ENCODE peak calls at places on chromosome 2, in five cellular contexts. C is H9, U is fibroblast of lung, D is endothelial cell of umbilical vein, O is GM23248. V is an unnamed sample.

GRCh38 chr2:108988796-108989713 is at the start of gene EDAR:
- DNase-seq in C (peak; percentile 88), U (peak; percentile 15), D (peak; percentile 18), O (peak; percentile 29), V (peak; percentile 77)

GRCh38 chr2:133253793-133254192 is 314.5 kb downstream of the NCKAP5 start:
- DNase-seq in C (no peak), U (no peak), D (no peak), O (no peak), V (no peak)

GRCh38 chr2:138948070-138948539 is 167.9 kb upstream of the NXPH2 start:
- DNase-seq in C (no peak), U (peak; percentile 64), D (peak; percentile 45), O (peak; percentile 93), V (peak; percentile 99)

GRCh38 chr2:22829806-22830205 is 555.2 kb upstream of the KLHL29 start:
- DNase-seq in C (no peak), U (no peak), D (no peak), O (no peak), V (no peak)

GRCh38 chr2:12005886-12006681 is 259.7 kb downstream of the LPIN1 start:
- DNase-seq in C (no peak), U (no peak), D (peak; percentile 51), O (no peak), V (no peak)

GRCh38 chr2:172865422-172865821 is 129.8 kb downstream of the RAPGEF4 start:
- DNase-seq in C (peak; percentile 40), U (peak; percentile 11), D (no peak), O (peak; percentile 25), V (peak; percentile 39)

GRCh38 chr2:6941299-6942046 is 24.3 kb downstream of the RNF144A start:
- DNase-seq in C (no peak), U (no peak), D (no peak), O (no peak), V (no peak)

GRCh38 chr2:104050632-104051242 is 803.2 kb upstream of the POU3F3 start:
- DNase-seq in C (no peak), U (no peak), D (no peak), O (peak; percentile 1), V (no peak)

GRCh38 chr2:64402876-64403275 is 51.1 kb upstream of the LGALSL start:
- DNase-seq in C (no peak), U (peak; percentile 40), D (peak; percentile 55), O (peak; percentile 32), V (peak; percentile 57)

GRCh38 chr2:221123396-221123795 is 448.7 kb downstream of the EPHA4 start:
- DNase-seq in C (no peak), U (no peak), D (no peak), O (no peak), V (no peak)

GRCh38 chr2:45964226-45964841 is 312.9 kb downstream of the PRKCE start:
- DNase-seq in C (no peak), U (peak; percentile 86), D (peak; percentile 95), O (peak; percentile 96), V (peak; percentile 100)

GRCh38 chr2:207230261-207231105 is 64.7 kb upstream of the KLF7 start:
- DNase-seq in C (peak; percentile 58), U (no peak), D (peak; percentile 38), O (peak; percentile 27), V (peak; percentile 60)

GRCh38 chr2:53108246-53108645 is 659.4 kb upstream of the CHAC2 start:
- DNase-seq in C (no peak), U (no peak), D (no peak), O (no peak), V (no peak)

GRCh38 chr2:193965263-193965662 is 1691.8 kb upstream of the SLC39A10 start:
- DNase-seq in C (peak; percentile 39), U (no peak), D (no peak), O (no peak), V (no peak)

GRCh38 chr2:64645014-64645418 is 8.7 kb downstream of the SERTAD2 start:
- DNase-seq in C (peak; percentile 91), U (peak; percentile 76), D (peak; percentile 80), O (peak; percentile 86), V (peak; percentile 71)

GRCh38 chr2:96527990-96528679 is 8.4 kb upstream of the ARID5A start:
- DNase-seq in C (no peak), U (peak; percentile 44), D (peak; percentile 75), O (peak; percentile 48), V (no peak)
- H2AFZ ChIP-seq in C (no peak overlapping the region), U (peak overlapping the region; percentile 24), D (peak overlapping the region; percentile 65), O (peak overlapping the region; percentile 68), V (no peak overlapping the region)

GRCh38 chr2:41595235-41595634 is 452.6 kb upstream of the PKDCC start:
- DNase-seq in C (no peak), U (peak; percentile 31), D (no peak), O (peak; percentile 29), V (peak; percentile 44)

GRCh38 chr2:41598161-41598894 is 449.5 kb upstream of the PKDCC start:
- DNase-seq in C (no peak), U (peak; percentile 38), D (peak; percentile 15), O (peak; percentile 31), V (peak; percentile 15)

GRCh38 chr2:41600460-41600859 is 447.4 kb upstream of the PKDCC start:
- DNase-seq in C (no peak), U (peak; percentile 25), D (no peak), O (no peak), V (peak; percentile 23)

GRCh38 chr2:41602351-41602750 is 445.5 kb upstream of the PKDCC start:
- DNase-seq in C (no peak), U (no peak), D (no peak), O (no peak), V (no peak)

GRCh38 chr2:41597672-41598071 is 450.1 kb upstream of the PKDCC start:
- DNase-seq in C (no peak), U (no peak), D (no peak), O (no peak), V (no peak)
- H2AFZ ChIP-seq in C (no peak overlapping the region), U (no peak overlapping the region), D (no peak overlapping the region), O (no peak overlapping the region), V (no peak overlapping the region)

GRCh38 chr2:85887566-85888019 is 1.2 kb downstream of the ST3GAL5 start:
- DNase-seq in C (no peak), U (peak; percentile 15), D (peak; percentile 50), O (peak; percentile 84), V (peak; percentile 34)
- H2AFZ ChIP-seq in C (no peak overlapping the region), U (peak overlapping the region; percentile 22), D (peak overlapping the region; percentile 86), O (peak overlapping the region; percentile 96), V (peak overlapping the region; percentile 99)

DNA sequence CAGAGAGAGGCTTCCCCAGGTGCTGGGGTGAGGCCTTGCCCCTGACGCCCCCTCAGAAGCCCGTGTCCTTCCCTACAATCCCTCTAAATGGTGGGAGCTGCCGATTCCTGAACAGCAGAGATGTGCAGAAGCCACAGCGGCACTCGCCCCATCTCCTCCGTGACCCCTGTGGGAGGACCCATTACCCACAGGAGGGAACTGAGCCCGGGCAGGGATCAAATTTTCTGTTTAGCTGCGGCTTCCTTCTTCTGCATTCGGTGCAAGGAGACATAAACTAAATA is 181.2 kb upstream of the RAB6C start:
- DNase-seq in C (peak; percentile 11), U (no peak), D (no peak), O (no peak), V (no peak)
- H2AFZ ChIP-seq in C (no peak overlapping the region), U (no peak overlapping the region), D (no peak overlapping the region), O (no peak overlapping the region), V (no peak overlapping the region)

GRCh38 chr2:135494917-135495316 is 36.1 kb downstream of the ZRANB3 start:
- DNase-seq in C (no peak), U (no peak), D (no peak), O (no peak), V (no peak)
- H2AFZ ChIP-seq in C (no peak overlapping the region), U (no peak overlapping the region), D (no peak overlapping the region), O (no peak overlapping the region), V (no peak overlapping the region)

GRCh38 chr2:122999258-122999657 is 1025.8 kb upstream of the CNTNAP5 start:
- DNase-seq in C (no peak), U (no peak), D (no peak), O (no peak), V (no peak)

GRCh38 chr2:122999823-123000222 is 1025.3 kb upstream of the CNTNAP5 start:
- DNase-seq in C (peak; percentile 75), U (no peak), D (no peak), O (no peak), V (no peak)
- H2AFZ ChIP-seq in C (no peak overlapping the region), U (no peak overlapping the region), D (no peak overlapping the region), O (no peak overlapping the region), V (no peak overlapping the region)

DNA sequence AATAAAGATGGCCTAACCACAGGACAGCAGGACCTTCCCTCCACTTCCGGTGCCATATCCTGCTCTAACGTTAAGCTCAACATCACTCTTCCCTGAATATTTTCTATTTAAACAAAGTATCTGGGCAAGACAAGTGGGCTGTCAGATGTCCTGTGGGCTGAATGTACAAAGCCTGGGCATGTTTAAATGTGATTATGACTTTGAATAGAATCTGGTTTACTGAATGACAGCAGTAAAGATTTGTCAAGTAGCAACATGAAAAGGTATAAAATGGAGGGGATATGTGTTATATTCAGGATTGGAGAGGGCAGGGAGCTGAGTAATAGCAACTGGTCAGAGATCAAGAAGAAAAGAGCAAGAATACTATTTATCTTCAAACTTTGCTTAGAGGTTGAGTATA is 540.9 kb downstream of the NRXN1 start:
- DNase-seq in C (no peak), U (no peak), D (no peak), O (no peak), V (no peak)
- H2AFZ ChIP-seq in C (no peak overlapping the region), U (no peak overlapping the region), D (no peak overlapping the region), O (no peak overlapping the region), V (no peak overlapping the region)

GRCh38 chr2:19544020-19544383 is 185.6 kb upstream of the OSR1 start:
- DNase-seq in C (no peak), U (no peak), D (no peak), O (peak; percentile 33), V (no peak)
- H2AFZ ChIP-seq in C (no peak overlapping the region), U (no peak overlapping the region), D (no peak overlapping the region), O (no peak overlapping the region), V (peak overlapping the region; percentile 25)

DNA sequence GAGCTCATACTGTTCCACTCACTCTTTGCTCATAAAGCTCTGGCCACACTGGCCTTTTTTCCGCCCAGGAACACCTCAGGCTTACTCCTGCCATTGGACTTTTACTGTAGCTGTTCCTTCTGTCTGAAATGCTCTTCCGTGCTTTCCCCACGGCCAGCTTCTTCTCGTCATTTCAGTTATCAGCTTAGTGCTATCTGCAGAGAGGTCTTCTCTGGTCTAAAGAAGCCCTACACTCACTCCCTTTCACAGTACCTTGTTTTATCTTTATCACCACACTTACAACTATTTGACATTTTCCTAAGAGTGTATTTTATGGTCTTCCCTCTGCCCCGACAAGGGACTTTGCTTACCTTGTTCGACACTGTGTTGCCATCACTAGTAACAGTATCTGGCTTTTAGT is 388.1 kb upstream of the SPRED2 start:
- DNase-seq in C (no peak), U (no peak), D (no peak), O (no peak), V (no peak)
- H2AFZ ChIP-seq in C (no peak overlapping the region), U (no peak overlapping the region), D (no peak overlapping the region), O (no peak overlapping the region), V (no peak overlapping the region)

V was measured in PC-3.